ENCODE peak calls at places on chromosomes 3 and 15, in five cellular contexts. One of them, this sample, is unnamed. For H3F3A, the result is how much of the 10 kb centered on the place peaks cover.

GRCh38 chr15:63349621-63350020 is 32.0 kb downstream of the CA12 start:
- DNase-seq in PC-3: no peak
- DNase-seq in MM.1S: no peak
- DNase-seq in GM23248: no peak
- DNase-seq in SK-N-SH: no peak
- DNase-seq in this sample: no peak

GRCh38 chr3:188212308-188212969 is 58.5 kb downstream of the LPP start:
- DNase-seq in GM23248: peak
- DNase-seq in PC-3: peak
- DNase-seq in SK-N-SH: no peak
- DNase-seq in MM.1S: no peak
- DNase-seq in this sample: no peak

GRCh38 chr15:95259513-95259912 is 1028.2 kb downstream of the MCTP2 start:
- DNase-seq in SK-N-SH: peak
- DNase-seq in MM.1S: peak
- DNase-seq in GM23248: peak
- DNase-seq in PC-3: peak
- DNase-seq in this sample: peak

GRCh38 chr15:56805466-56806146 is 72.3 kb upstream of the ZNF280D start:
- DNase-seq in MM.1S: no peak
- DNase-seq in GM23248: peak
- DNase-seq in SK-N-SH: no peak
- DNase-seq in PC-3: peak
- DNase-seq in this sample: no peak

GRCh38 chr3:72413228-72413627 is 435.0 kb downstream of the SHQ1 start:
- DNase-seq in GM23248: peak
- DNase-seq in PC-3: peak
- DNase-seq in MM.1S: no peak
- DNase-seq in SK-N-SH: no peak
- DNase-seq in this sample: no peak

GRCh38 chr3:194561306-194561974 is 71.8 kb downstream of the TMEM44 start:
- DNase-seq in SK-N-SH: no peak
- DNase-seq in PC-3: peak
- DNase-seq in GM23248: peak
- DNase-seq in MM.1S: no peak
- DNase-seq in this sample: no peak

GRCh38 chr3:183878071-183878470 is 6.6 kb downstream of the PARL start:
- DNase-seq in SK-N-SH: no peak
- DNase-seq in PC-3: no peak
- DNase-seq in GM23248: no peak
- DNase-seq in MM.1S: no peak
- DNase-seq in this sample: no peak

GRCh38 chr3:15207836-15208504 is 1.9 kb downstream of the CAPN7 start:
- DNase-seq in GM23248: peak
- DNase-seq in MM.1S: no peak
- DNase-seq in SK-N-SH: no peak
- DNase-seq in PC-3: no peak
- DNase-seq in this sample: no peak

GRCh38 chr3:41265011-41265545 is 65.8 kb downstream of the CTNNB1 start:
- DNase-seq in MM.1S: no peak
- DNase-seq in GM23248: peak
- DNase-seq in SK-N-SH: no peak
- DNase-seq in PC-3: peak
- DNase-seq in this sample: no peak

GRCh38 chr3:45687828-45688193 is 1.4 kb upstream of the SACM1L start:
- DNase-seq in PC-3: peak
- DNase-seq in SK-N-SH: no peak
- DNase-seq in MM.1S: no peak
- DNase-seq in GM23248: no peak
- DNase-seq in this sample: no peak

GRCh38 chr3:1235526-1236120 is 142.8 kb downstream of the CNTN6 start:
- DNase-seq in MM.1S: no peak
- DNase-seq in SK-N-SH: no peak
- DNase-seq in PC-3: no peak
- DNase-seq in GM23248: no peak
- DNase-seq in this sample: peak

GRCh38 chr15:31264534-31265089 is 62.0 kb upstream of the KLF13 start:
- DNase-seq in SK-N-SH: no peak
- DNase-seq in MM.1S: no peak
- DNase-seq in GM23248: no peak
- DNase-seq in PC-3: no peak
- DNase-seq in this sample: peak

GRCh38 chr3:13484861-13485590 is 4.9 kb downstream of the HDAC11 start:
- DNase-seq in PC-3: peak
- DNase-seq in GM23248: no peak
- DNase-seq in MM.1S: no peak
- DNase-seq in SK-N-SH: peak
- DNase-seq in this sample: no peak

GRCh38 chr3:12706504-12707253 is 42.8 kb upstream of the RAF1 start:
- DNase-seq in SK-N-SH: peak
- DNase-seq in PC-3: peak
- DNase-seq in MM.1S: peak
- DNase-seq in GM23248: peak
- DNase-seq in this sample: peak

GRCh38 chr3:55091381-55092225 is 163.7 kb upstream of the LRTM1 start:
- DNase-seq in MM.1S: no peak
- DNase-seq in SK-N-SH: no peak
- DNase-seq in PC-3: peak
- DNase-seq in GM23248: peak
- DNase-seq in this sample: no peak

GRCh38 chr3:901953-902778 is 190.7 kb upstream of the CNTN6 start:
- DNase-seq in GM23248: peak
- DNase-seq in SK-N-SH: peak
- DNase-seq in MM.1S: no peak
- DNase-seq in PC-3: peak
- DNase-seq in this sample: no peak

GRCh38 chr3:72482589-72483249 is 365.5 kb downstream of the SHQ1 start:
- DNase-seq in MM.1S: peak
- DNase-seq in PC-3: peak
- DNase-seq in GM23248: peak
- DNase-seq in SK-N-SH: no peak
- DNase-seq in this sample: no peak

GRCh38 chr3:13013994-13014754 is 59.1 kb downstream of the IQSEC1 start:
- DNase-seq in MM.1S: peak
- DNase-seq in PC-3: no peak
- DNase-seq in GM23248: no peak
- DNase-seq in SK-N-SH: peak
- DNase-seq in this sample: no peak

GRCh38 chr15:48897144-48897814 is 19.3 kb downstream of the EID1 start:
- DNase-seq in MM.1S: no peak
- DNase-seq in PC-3: no peak
- DNase-seq in GM23248: peak
- DNase-seq in SK-N-SH: no peak
- DNase-seq in this sample: peak

GRCh38 chr15:63367390-63367789 is 14.3 kb downstream of the CA12 start:
- DNase-seq in SK-N-SH: no peak
- DNase-seq in GM23248: peak
- DNase-seq in MM.1S: no peak
- DNase-seq in PC-3: no peak
- DNase-seq in this sample: no peak

GRCh38 chr15:85479071-85479647 is 98.8 kb downstream of the AKAP13 start:
- DNase-seq in MM.1S: no peak
- DNase-seq in SK-N-SH: peak
- DNase-seq in PC-3: peak
- DNase-seq in GM23248: peak
- DNase-seq in this sample: no peak

GRCh38 chr15:93333826-93334225 is 244.8 kb upstream of the RGMA start:
- DNase-seq in PC-3: no peak
- DNase-seq in MM.1S: no peak
- DNase-seq in GM23248: no peak
- DNase-seq in SK-N-SH: no peak
- DNase-seq in this sample: peak

GRCh38 chr15:44716983-44717602 is 5.8 kb downstream of the B2M start:
- DNase-seq in SK-N-SH: no peak
- DNase-seq in PC-3: no peak
- DNase-seq in MM.1S: peak
- DNase-seq in GM23248: no peak
- DNase-seq in this sample: no peak
- H3F3A ChIP-seq in SK-N-SH: under half
- H3F3A ChIP-seq in PC-3: under half
- H3F3A ChIP-seq in MM.1S: half or more
- H3F3A ChIP-seq in GM23248: under half
- H3F3A ChIP-seq in this sample: under half

DNA sequence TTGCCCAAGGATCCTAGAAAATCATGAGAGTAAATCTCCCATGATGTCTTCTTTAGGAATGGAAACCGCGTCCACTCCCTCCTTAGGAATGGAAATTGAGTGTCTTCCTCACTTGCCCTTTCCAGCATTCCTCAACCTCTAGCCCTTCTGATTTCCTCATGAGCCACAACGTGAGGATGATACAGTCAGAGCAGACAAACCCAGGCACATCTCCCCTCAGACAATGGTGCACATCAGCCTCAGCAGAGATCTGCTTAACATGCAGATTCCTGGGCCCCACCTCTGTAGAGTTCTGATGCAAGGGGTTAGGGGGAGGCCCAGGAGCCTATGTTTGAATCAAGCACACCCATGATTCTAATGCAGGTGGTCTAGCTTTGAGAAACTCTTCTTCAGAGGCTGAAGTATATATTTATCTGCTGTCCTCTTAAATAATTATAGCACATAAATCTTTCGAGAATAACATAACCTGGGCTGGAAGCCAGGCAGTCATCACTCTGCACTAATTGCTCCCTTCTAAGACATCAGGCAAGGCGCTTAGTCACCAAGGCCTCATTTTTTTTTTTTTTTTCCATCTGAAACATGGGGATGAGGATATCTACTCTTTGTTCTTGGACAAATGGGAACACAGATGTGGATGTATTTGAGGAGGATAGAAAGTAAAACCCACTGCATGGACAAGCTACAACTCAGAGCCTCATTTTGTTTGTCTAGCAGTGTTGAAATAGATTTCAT is 81.7 kb downstream of the PRICKLE2 start:
- DNase-seq in MM.1S: no peak
- DNase-seq in GM23248: peak
- DNase-seq in SK-N-SH: no peak
- DNase-seq in PC-3: peak
- DNase-seq in this sample: no peak
- TF ChIP-seq EZH2phosphoT487 in MM.1S: no peak
- TF ChIP-seq EZH2phosphoT487 in GM23248: no peak
- TF ChIP-seq EZH2phosphoT487 in SK-N-SH: no peak
- TF ChIP-seq EZH2phosphoT487 in PC-3: no peak
- TF ChIP-seq EZH2phosphoT487 in this sample: no peak

GRCh38 chr15:60375255-60375809 is 22.5 kb downstream of the ANXA2 start:
- DNase-seq in SK-N-SH: no peak
- DNase-seq in PC-3: no peak
- DNase-seq in MM.1S: no peak
- DNase-seq in GM23248: peak
- DNase-seq in this sample: no peak
- H3K9ac ChIP-seq in SK-N-SH: peak
- H3K9ac ChIP-seq in PC-3: peak
- H3K9ac ChIP-seq in MM.1S: no peak
- H3K9ac ChIP-seq in GM23248: peak
- H3K9ac ChIP-seq in this sample: no peak

GRCh38 chr15:66503780-66504562 is 684 bp downstream of the RPL4 start:
- DNase-seq in GM23248: peak
- DNase-seq in PC-3: no peak
- DNase-seq in SK-N-SH: no peak
- DNase-seq in MM.1S: no peak
- DNase-seq in this sample: no peak
- H3F3A ChIP-seq in GM23248: half or more
- H3F3A ChIP-seq in PC-3: under half
- H3F3A ChIP-seq in SK-N-SH: under half
- H3F3A ChIP-seq in MM.1S: half or more
- H3F3A ChIP-seq in this sample: half or more

GRCh38 chr3:186940965-186941364 is 10.6 kb downstream of the ST6GAL1 start:
- DNase-seq in PC-3: no peak
- DNase-seq in GM23248: no peak
- DNase-seq in SK-N-SH: no peak
- DNase-seq in MM.1S: no peak
- DNase-seq in this sample: no peak
- TF ChIP-seq EZH2phosphoT487 in PC-3: no peak
- TF ChIP-seq EZH2phosphoT487 in GM23248: no peak
- TF ChIP-seq EZH2phosphoT487 in SK-N-SH: no peak
- TF ChIP-seq EZH2phosphoT487 in MM.1S: no peak
- TF ChIP-seq EZH2phosphoT487 in this sample: no peak

This sample was measured in neural progenitor cell.